ENCODE peak calls at places on chromosomes 13 and 19, in ten cellular contexts. One of them, this sample, is unnamed.
A peak's percentile ranks its signal among the peaks of the same experiment; 100 is the strongest.

GRCh38 chr13:24041822-24042221 is 118.7 kb upstream of the SPATA13 start:
- DNase-seq in tibial nerve: no peak
- DNase-seq in tibial artery: no peak
- DNase-seq in effector memory CD4-positive, alpha-beta T cell: no peak
- DNase-seq in cardiac muscle cell: no peak
- DNase-seq in breast epithelium: no peak
- DNase-seq in HCT116: no peak
- DNase-seq in stomach: no peak
- DNase-seq in heart right ventricle: no peak
- DNase-seq in ovary: no peak
- DNase-seq in this sample: no peak

GRCh38 chr13:26508885-26509284 is 48.6 kb upstream of the WASF3 start:
- DNase-seq in HCT116: no peak
- DNase-seq in effector memory CD4-positive, alpha-beta T cell: no peak
- DNase-seq in tibial artery: peak; percentile 87
- DNase-seq in tibial nerve: peak; percentile 87
- DNase-seq in stomach: peak; percentile 48
- DNase-seq in ovary: no peak
- DNase-seq in breast epithelium: no peak
- DNase-seq in cardiac muscle cell: peak; percentile 95
- DNase-seq in heart right ventricle: peak; percentile 79
- DNase-seq in this sample: no peak

GRCh38 chr19:29872224-29872731 is 60.5 kb downstream of the CCNE1 start:
- DNase-seq in HCT116: no peak
- DNase-seq in heart right ventricle: no peak
- DNase-seq in tibial nerve: no peak
- DNase-seq in stomach: no peak
- DNase-seq in tibial artery: no peak
- DNase-seq in effector memory CD4-positive, alpha-beta T cell: no peak
- DNase-seq in ovary: no peak
- DNase-seq in breast epithelium: no peak
- DNase-seq in cardiac muscle cell: peak; percentile 47
- DNase-seq in this sample: no peak

GRCh38 chr13:99383946-99384345 is 76.7 kb upstream of the GPR183 start:
- DNase-seq in effector memory CD4-positive, alpha-beta T cell: no peak
- DNase-seq in tibial nerve: no peak
- DNase-seq in stomach: no peak
- DNase-seq in breast epithelium: no peak
- DNase-seq in tibial artery: no peak
- DNase-seq in heart right ventricle: no peak
- DNase-seq in ovary: no peak
- DNase-seq in cardiac muscle cell: no peak
- DNase-seq in HCT116: no peak
- DNase-seq in this sample: no peak

GRCh38 chr19:10836478-10837325 is 690 bp upstream of the TMED1 start:
- DNase-seq in HCT116: peak; percentile 85
- DNase-seq in breast epithelium: peak; percentile 76
- DNase-seq in tibial artery: peak; percentile 92
- DNase-seq in effector memory CD4-positive, alpha-beta T cell: no peak
- DNase-seq in tibial nerve: no peak
- DNase-seq in stomach: peak; percentile 82
- DNase-seq in cardiac muscle cell: peak; percentile 91
- DNase-seq in heart right ventricle: peak; percentile 88
- DNase-seq in ovary: peak; percentile 90
- DNase-seq in this sample: peak; percentile 84

GRCh38 chr19:46818812-46819211 is 30.4 kb upstream of the SLC1A5 start:
- DNase-seq in effector memory CD4-positive, alpha-beta T cell: no peak
- DNase-seq in breast epithelium: no peak
- DNase-seq in stomach: no peak
- DNase-seq in ovary: no peak
- DNase-seq in cardiac muscle cell: peak; percentile 37
- DNase-seq in tibial nerve: no peak
- DNase-seq in heart right ventricle: no peak
- DNase-seq in HCT116: no peak
- DNase-seq in tibial artery: no peak
- DNase-seq in this sample: no peak

GRCh38 chr19:35136977-35137702 is 1.5 kb upstream of the FXYD1 start:
- DNase-seq in heart right ventricle: no peak
- DNase-seq in stomach: no peak
- DNase-seq in cardiac muscle cell: no peak
- DNase-seq in breast epithelium: no peak
- DNase-seq in HCT116: no peak
- DNase-seq in tibial nerve: no peak
- DNase-seq in effector memory CD4-positive, alpha-beta T cell: no peak
- DNase-seq in ovary: no peak
- DNase-seq in tibial artery: no peak
- DNase-seq in this sample: no peak

GRCh38 chr13:90362718-90363117 is 984.8 kb upstream of the MIR17HG start:
- DNase-seq in effector memory CD4-positive, alpha-beta T cell: no peak
- DNase-seq in stomach: no peak
- DNase-seq in breast epithelium: no peak
- DNase-seq in ovary: no peak
- DNase-seq in heart right ventricle: no peak
- DNase-seq in HCT116: no peak
- DNase-seq in tibial nerve: no peak
- DNase-seq in tibial artery: no peak
- DNase-seq in cardiac muscle cell: peak; percentile 21
- DNase-seq in this sample: no peak

GRCh38 chr13:21546372-21546771 is 57.6 kb downstream of the MICU2 start:
- DNase-seq in breast epithelium: no peak
- DNase-seq in tibial nerve: no peak
- DNase-seq in heart right ventricle: no peak
- DNase-seq in tibial artery: no peak
- DNase-seq in ovary: no peak
- DNase-seq in effector memory CD4-positive, alpha-beta T cell: no peak
- DNase-seq in stomach: no peak
- DNase-seq in HCT116: no peak
- DNase-seq in cardiac muscle cell: peak; percentile 32
- DNase-seq in this sample: no peak

GRCh38 chr13:21544515-21544914 is 59.5 kb downstream of the MICU2 start:
- DNase-seq in ovary: no peak
- DNase-seq in cardiac muscle cell: no peak
- DNase-seq in stomach: no peak
- DNase-seq in breast epithelium: no peak
- DNase-seq in HCT116: no peak
- DNase-seq in heart right ventricle: no peak
- DNase-seq in effector memory CD4-positive, alpha-beta T cell: no peak
- DNase-seq in tibial artery: no peak
- DNase-seq in tibial nerve: no peak
- DNase-seq in this sample: no peak

GRCh38 chr13:21550918-21551317 is 53.1 kb downstream of the MICU2 start:
- DNase-seq in HCT116: no peak
- DNase-seq in tibial nerve: no peak
- DNase-seq in tibial artery: no peak
- DNase-seq in cardiac muscle cell: no peak
- DNase-seq in heart right ventricle: no peak
- DNase-seq in stomach: no peak
- DNase-seq in breast epithelium: no peak
- DNase-seq in effector memory CD4-positive, alpha-beta T cell: no peak
- DNase-seq in ovary: no peak
- DNase-seq in this sample: no peak

GRCh38 chr13:21548577-21548976 is 55.4 kb downstream of the MICU2 start:
- DNase-seq in heart right ventricle: no peak
- DNase-seq in ovary: no peak
- DNase-seq in tibial nerve: no peak
- DNase-seq in tibial artery: no peak
- DNase-seq in cardiac muscle cell: no peak
- DNase-seq in HCT116: no peak
- DNase-seq in stomach: no peak
- DNase-seq in effector memory CD4-positive, alpha-beta T cell: no peak
- DNase-seq in breast epithelium: no peak
- DNase-seq in this sample: no peak

DNA sequence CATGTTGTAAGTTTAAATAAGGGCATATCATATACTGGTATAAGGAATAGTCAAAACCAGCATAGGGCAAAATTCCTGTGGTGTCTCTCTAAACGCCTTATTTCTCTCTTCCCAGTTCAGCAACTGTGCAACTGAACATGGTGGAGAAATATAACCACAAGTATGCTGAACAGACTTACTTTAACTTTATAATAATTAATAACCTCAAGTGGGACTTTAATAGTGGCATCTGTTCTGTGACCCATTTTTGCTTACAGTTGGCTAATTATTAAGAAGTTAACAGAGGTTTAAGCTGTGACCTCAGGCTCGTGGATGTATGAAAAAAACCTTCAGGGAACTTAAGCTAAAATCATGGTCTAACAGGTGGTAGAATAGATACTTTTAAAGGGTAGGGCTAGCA is 54.3 kb downstream of the MICU2 start:
- DNase-seq in HCT116: no peak
- DNase-seq in tibial artery: no peak
- DNase-seq in breast epithelium: no peak
- DNase-seq in heart right ventricle: no peak
- DNase-seq in stomach: no peak
- DNase-seq in tibial nerve: no peak
- DNase-seq in effector memory CD4-positive, alpha-beta T cell: no peak
- DNase-seq in ovary: no peak
- DNase-seq in cardiac muscle cell: peak; percentile 5
- DNase-seq in this sample: no peak
- H3K27ac ChIP-seq in HCT116: no peak overlapping the region
- H3K27ac ChIP-seq in tibial artery: no peak overlapping the region
- H3K27ac ChIP-seq in breast epithelium: no peak overlapping the region
- H3K27ac ChIP-seq in heart right ventricle: no peak overlapping the region
- H3K27ac ChIP-seq in stomach: no peak overlapping the region
- H3K27ac ChIP-seq in tibial nerve: no peak overlapping the region
- H3K27ac ChIP-seq in effector memory CD4-positive, alpha-beta T cell: no peak overlapping the region
- H3K27ac ChIP-seq in ovary: no peak overlapping the region
- H3K27ac ChIP-seq in cardiac muscle cell: no peak overlapping the region
- H3K27ac ChIP-seq in this sample: no peak overlapping the region

DNA sequence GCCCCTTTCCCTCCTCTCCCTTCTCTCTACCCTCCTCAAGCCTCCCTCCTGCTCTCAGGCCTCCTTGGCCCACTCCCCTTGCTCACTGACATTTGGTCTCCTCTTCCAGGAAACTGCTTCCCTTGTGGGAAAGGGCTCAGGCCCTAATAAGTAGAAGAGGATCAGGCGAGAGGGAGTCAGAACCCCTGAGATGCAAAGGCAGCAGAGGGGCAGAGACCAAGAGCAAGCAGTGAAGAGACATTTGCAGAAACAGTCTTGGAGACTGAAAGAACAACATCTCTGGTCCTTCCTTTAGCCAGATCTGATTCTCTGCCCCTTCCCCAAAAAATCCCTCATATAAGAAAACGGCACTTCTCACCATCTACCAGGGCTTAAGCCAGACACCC is 1.9 kb upstream of the PLEKHG2 start:
- DNase-seq in ovary: no peak
- DNase-seq in stomach: no peak
- DNase-seq in cardiac muscle cell: peak; percentile 48
- DNase-seq in breast epithelium: no peak
- DNase-seq in HCT116: no peak
- DNase-seq in tibial nerve: no peak
- DNase-seq in effector memory CD4-positive, alpha-beta T cell: no peak
- DNase-seq in heart right ventricle: no peak
- DNase-seq in tibial artery: no peak
- DNase-seq in this sample: no peak
- H3K27ac ChIP-seq in ovary: peak overlapping the region; percentile 98
- H3K27ac ChIP-seq in stomach: peak overlapping the region; percentile 100
- H3K27ac ChIP-seq in cardiac muscle cell: peak overlapping the region; percentile 94
- H3K27ac ChIP-seq in breast epithelium: peak overlapping the region; percentile 100
- H3K27ac ChIP-seq in HCT116: peak overlapping the region; percentile 100
- H3K27ac ChIP-seq in tibial nerve: peak overlapping the region; percentile 100
- H3K27ac ChIP-seq in effector memory CD4-positive, alpha-beta T cell: peak overlapping the region; percentile 100
- H3K27ac ChIP-seq in heart right ventricle: peak overlapping the region; percentile 100
- H3K27ac ChIP-seq in tibial artery: peak overlapping the region; percentile 100
- H3K27ac ChIP-seq in this sample: peak overlapping the region; percentile 88

GRCh38 chr19:18496980-18497256 is 25.0 kb downstream of the ELL start:
- DNase-seq in tibial artery: no peak
- DNase-seq in heart right ventricle: no peak
- DNase-seq in tibial nerve: no peak
- DNase-seq in stomach: no peak
- DNase-seq in HCT116: no peak
- DNase-seq in breast epithelium: no peak
- DNase-seq in effector memory CD4-positive, alpha-beta T cell: no peak
- DNase-seq in cardiac muscle cell: no peak
- DNase-seq in ovary: no peak
- DNase-seq in this sample: no peak

GRCh38 chr19:18493440-18494266 is 28.2 kb downstream of the ELL start:
- DNase-seq in stomach: no peak
- DNase-seq in effector memory CD4-positive, alpha-beta T cell: no peak
- DNase-seq in tibial artery: no peak
- DNase-seq in heart right ventricle: no peak
- DNase-seq in cardiac muscle cell: no peak
- DNase-seq in tibial nerve: no peak
- DNase-seq in ovary: no peak
- DNase-seq in breast epithelium: no peak
- DNase-seq in HCT116: no peak
- DNase-seq in this sample: no peak

GRCh38 chr19:18494267-18494607 is 27.6 kb downstream of the ELL start:
- DNase-seq in tibial nerve: no peak
- DNase-seq in effector memory CD4-positive, alpha-beta T cell: no peak
- DNase-seq in breast epithelium: no peak
- DNase-seq in ovary: no peak
- DNase-seq in cardiac muscle cell: peak; percentile 47
- DNase-seq in heart right ventricle: no peak
- DNase-seq in HCT116: no peak
- DNase-seq in stomach: no peak
- DNase-seq in tibial artery: no peak
- DNase-seq in this sample: no peak

GRCh38 chr19:18495204-18495911 is 26.5 kb downstream of the ELL start:
- DNase-seq in effector memory CD4-positive, alpha-beta T cell: no peak
- DNase-seq in HCT116: no peak
- DNase-seq in heart right ventricle: no peak
- DNase-seq in stomach: no peak
- DNase-seq in breast epithelium: no peak
- DNase-seq in cardiac muscle cell: no peak
- DNase-seq in ovary: no peak
- DNase-seq in tibial artery: no peak
- DNase-seq in tibial nerve: no peak
- DNase-seq in this sample: no peak

GRCh38 chr19:18496167-18496979 is 25.5 kb downstream of the ELL start:
- DNase-seq in stomach: peak; percentile 89
- DNase-seq in heart right ventricle: peak; percentile 35
- DNase-seq in cardiac muscle cell: peak; percentile 43
- DNase-seq in HCT116: no peak
- DNase-seq in breast epithelium: no peak
- DNase-seq in tibial nerve: no peak
- DNase-seq in ovary: no peak
- DNase-seq in effector memory CD4-positive, alpha-beta T cell: peak; percentile 81
- DNase-seq in tibial artery: no peak
- DNase-seq in this sample: no peak
- H3K27ac ChIP-seq in stomach: peak overlapping the region; percentile 58
- H3K27ac ChIP-seq in heart right ventricle: no peak overlapping the region
- H3K27ac ChIP-seq in cardiac muscle cell: no peak overlapping the region
- H3K27ac ChIP-seq in HCT116: no peak overlapping the region
- H3K27ac ChIP-seq in breast epithelium: peak overlapping the region; percentile 35
- H3K27ac ChIP-seq in tibial nerve: no peak overlapping the region
- H3K27ac ChIP-seq in ovary: no peak overlapping the region
- H3K27ac ChIP-seq in effector memory CD4-positive, alpha-beta T cell: peak overlapping the region; percentile 90
- H3K27ac ChIP-seq in tibial artery: no peak overlapping the region
- H3K27ac ChIP-seq in this sample: no peak overlapping the region

DNA sequence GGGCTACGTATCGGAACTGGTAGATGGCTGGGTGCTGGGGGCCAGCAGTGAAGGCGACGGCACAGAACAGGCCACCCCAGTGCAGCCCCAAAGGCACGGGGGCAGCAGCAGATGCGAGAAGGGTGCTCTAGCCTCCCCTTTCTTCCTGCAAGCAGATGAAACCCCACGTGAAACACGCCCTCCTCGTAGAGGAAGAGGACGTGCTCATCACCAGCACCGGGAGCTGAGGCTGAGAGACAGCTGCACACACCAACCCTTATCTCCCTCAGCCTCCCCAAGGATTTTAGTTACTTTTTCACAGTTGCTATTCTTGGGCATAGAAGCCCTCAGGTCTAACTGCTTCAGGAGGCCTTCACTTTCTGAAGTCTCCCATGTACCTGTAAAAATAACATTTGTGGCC is 11.9 kb downstream of the ZNF787 start:
- DNase-seq in HCT116: no peak
- DNase-seq in tibial nerve: no peak
- DNase-seq in tibial artery: no peak
- DNase-seq in stomach: no peak
- DNase-seq in ovary: no peak
- DNase-seq in heart right ventricle: no peak
- DNase-seq in cardiac muscle cell: peak; percentile 54
- DNase-seq in effector memory CD4-positive, alpha-beta T cell: no peak
- DNase-seq in breast epithelium: no peak
- DNase-seq in this sample: no peak
- H3K27ac ChIP-seq in HCT116: no peak overlapping the region
- H3K27ac ChIP-seq in tibial nerve: no peak overlapping the region
- H3K27ac ChIP-seq in tibial artery: peak overlapping the region; percentile 86
- H3K27ac ChIP-seq in stomach: peak overlapping the region; percentile 75
- H3K27ac ChIP-seq in ovary: peak overlapping the region; percentile 11
- H3K27ac ChIP-seq in heart right ventricle: no peak overlapping the region
- H3K27ac ChIP-seq in cardiac muscle cell: peak overlapping the region; percentile 93
- H3K27ac ChIP-seq in effector memory CD4-positive, alpha-beta T cell: no peak overlapping the region
- H3K27ac ChIP-seq in breast epithelium: peak overlapping the region; percentile 50
- H3K27ac ChIP-seq in this sample: no peak overlapping the region